ENCODE peak calls at places on chromosomes 6 and 20, in nine cellular contexts. C is neural progenitor cell, K is ovary, H is tibial nerve, V is mesendoderm, G is psoas muscle, N is vagina, R is heart left ventricle, P is kidney. W is an unnamed sample.

GRCh38 chr6:15663057-15663638 is 320 bp upstream of the DTNBP1 start:
- DNase-seq in C (no peak), K (peak; percentile 72), H (no peak), V (peak; percentile 78), G (no peak), N (no peak), R (no peak), P (no peak), W (no peak)

GRCh38 chr6:3211681-3212080 is 15.8 kb downstream of the TUBB2B start:
- DNase-seq in C (no peak), K (no peak), H (no peak), V (peak; percentile 67), G (no peak), N (no peak), R (no peak), P (no peak), W (no peak)

GRCh38 chr6:126804255-126805064 is 314.0 kb upstream of the RSPO3 start:
- DNase-seq in C (peak; percentile 59), K (no peak), H (no peak), V (peak; percentile 68), G (no peak), N (no peak), R (no peak), P (no peak), W (no peak)

GRCh38 chr6:160767647-160768019 is 65.6 kb downstream of the PLG start:
- DNase-seq in C (no peak), K (no peak), H (no peak), V (no peak), G (no peak), N (no peak), R (no peak), P (no peak), W (no peak)

GRCh38 chr20:32806356-32806755 is 13.4 kb upstream of the MAPRE1 start:
- DNase-seq in C (no peak), K (no peak), H (no peak), V (no peak), G (no peak), N (no peak), R (no peak), P (no peak), W (no peak)

GRCh38 chr6:21049572-21049971 is 515.3 kb downstream of the CDKAL1 start:
- DNase-seq in C (no peak), K (no peak), H (no peak), V (no peak), G (no peak), N (no peak), R (no peak), P (no peak), W (no peak)

GRCh38 chr6:75802366-75802765 is 53.3 kb downstream of the MYO6 start:
- DNase-seq in C (no peak), K (no peak), H (no peak), V (no peak), G (no peak), N (no peak), R (no peak), P (no peak), W (peak; percentile 36)

GRCh38 chr6:41061196-41061726 is 8.3 kb downstream of the APOBEC2 start:
- DNase-seq in C (no peak), K (no peak), H (no peak), V (no peak), G (no peak), N (no peak), R (no peak), P (no peak), W (no peak)

DNA sequence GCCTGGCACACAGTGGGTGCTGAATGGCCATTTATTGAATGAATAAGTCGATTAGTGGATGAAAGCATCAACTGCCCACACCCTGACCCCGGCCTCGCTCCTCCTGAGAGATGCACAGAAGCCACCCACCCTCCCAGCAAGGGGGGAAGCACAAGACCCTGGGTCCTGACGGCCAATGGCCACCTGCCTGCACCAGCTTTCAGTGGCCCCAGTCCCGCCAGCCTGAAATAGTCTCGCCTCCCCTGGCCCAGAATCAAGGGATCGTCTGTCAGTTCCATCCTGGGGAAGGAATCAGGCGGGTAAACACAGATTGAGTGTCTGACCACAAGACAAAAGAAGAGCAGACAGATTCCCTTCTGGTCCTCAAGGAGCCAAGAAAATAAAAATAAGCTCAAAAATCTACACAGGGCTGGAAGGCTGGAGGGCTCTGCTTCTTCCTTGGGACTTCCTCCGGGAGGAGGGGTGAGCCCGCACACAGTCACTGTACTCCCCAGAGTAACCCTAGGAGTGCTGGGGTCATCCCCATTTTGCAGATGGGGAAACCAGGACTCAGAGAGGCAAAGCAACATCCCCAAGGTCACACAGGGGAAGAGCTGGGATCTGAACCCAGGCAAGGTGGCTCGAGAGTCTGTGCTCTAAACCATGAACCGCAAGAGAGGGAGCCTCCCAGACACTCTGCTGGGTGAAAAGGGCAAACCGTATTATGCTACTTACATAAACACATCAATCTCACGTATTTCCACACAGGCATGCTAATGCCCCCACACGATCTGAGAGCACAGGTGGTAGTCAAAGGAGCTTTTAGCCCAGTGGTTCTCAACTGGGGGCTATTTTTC is 7.8 kb downstream of the PREX1 start:
- DNase-seq in C (no peak), K (no peak), H (no peak), V (no peak), G (no peak), N (no peak), R (no peak), P (no peak), W (no peak)
- H3K4me1 ChIP-seq in C (peaks cover 18% of the 10 kb centered on the region), K (peaks cover 3% of the 10 kb centered on the region), H (no peaks in the 10 kb centered on the region), V (peaks cover 5% of the 10 kb centered on the region), G (no peaks in the 10 kb centered on the region), N (peaks cover 4% of the 10 kb centered on the region), R (peaks cover 100% of the 10 kb centered on the region), P (no peaks in the 10 kb centered on the region), W (no peaks in the 10 kb centered on the region)

DNA sequence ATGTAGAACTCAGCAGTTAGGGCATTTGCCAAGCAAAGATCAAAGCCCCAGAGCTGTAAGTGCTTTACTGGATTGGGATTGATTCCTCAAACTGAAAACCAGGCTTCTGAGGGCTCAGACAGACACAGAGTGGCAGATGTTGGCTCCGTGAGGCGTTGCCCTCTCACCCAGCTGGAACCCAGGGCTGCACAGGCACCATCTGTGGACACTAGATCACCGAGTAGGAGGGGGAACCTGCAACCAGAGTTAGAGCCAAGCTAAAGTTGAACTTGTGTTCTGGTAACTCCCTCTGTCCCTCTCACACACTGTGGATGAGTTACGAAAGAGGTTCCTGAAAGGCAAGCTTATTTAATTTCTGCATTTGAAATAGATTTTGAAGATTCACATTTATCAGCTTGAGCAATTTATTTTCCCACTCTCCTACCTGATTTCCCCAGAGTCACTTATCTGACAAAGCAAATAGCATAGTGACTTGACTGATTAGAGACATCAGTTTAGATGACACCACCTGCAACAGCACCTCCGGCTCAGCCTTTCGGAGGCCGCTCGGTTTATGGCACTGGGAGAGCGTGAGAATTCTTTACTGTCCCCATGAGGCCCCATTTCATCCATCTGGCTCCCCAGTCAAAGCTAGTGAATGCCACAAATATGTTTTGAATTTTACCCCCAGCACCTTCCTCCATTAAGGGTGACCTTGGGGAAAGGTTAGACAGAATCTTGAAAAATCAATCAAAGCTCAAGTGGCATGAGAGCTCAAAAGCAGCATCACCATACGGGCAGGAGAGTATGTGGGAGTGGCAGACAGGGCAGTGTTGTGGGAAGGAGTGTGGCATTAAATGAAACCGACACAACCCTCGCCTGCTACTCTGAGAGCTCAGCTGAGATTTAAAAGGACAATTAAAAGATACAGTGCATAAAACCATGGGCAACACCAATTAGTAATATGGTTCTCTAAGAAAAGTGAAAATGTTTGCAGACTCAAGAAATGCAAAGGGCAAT is 48.5 kb downstream of the RPF2 start:
- DNase-seq in C (no peak), K (peak; percentile 36), H (no peak), V (no peak), G (peak; percentile 81), N (no peak), R (peak; percentile 72), P (no peak), W (no peak)
- H3K4me1 ChIP-seq in C (peaks cover 12% of the 10 kb centered on the region), K (no peaks in the 10 kb centered on the region), H (no peaks in the 10 kb centered on the region), V (no peaks in the 10 kb centered on the region), G (peaks cover 32% of the 10 kb centered on the region), N (peaks cover 9% of the 10 kb centered on the region), R (peaks cover 9% of the 10 kb centered on the region), P (no peaks in the 10 kb centered on the region), W (peaks cover 2% of the 10 kb centered on the region)

GRCh38 chr20:47346172-47346571 is 10.3 kb downstream of the ZMYND8 start:
- DNase-seq in C (no peak), K (no peak), H (no peak), V (no peak), G (no peak), N (no peak), R (no peak), P (no peak), W (no peak)

GRCh38 chr20:47349365-47350180 is 6.9 kb downstream of the ZMYND8 start:
- DNase-seq in C (peak; percentile 54), K (no peak), H (no peak), V (peak; percentile 65), G (no peak), N (no peak), R (no peak), P (no peak), W (no peak)

GRCh38 chr20:47348539-47349142 is 7.9 kb downstream of the ZMYND8 start:
- DNase-seq in C (peak; percentile 82), K (no peak), H (no peak), V (peak; percentile 87), G (no peak), N (no peak), R (no peak), P (no peak), W (no peak)

GRCh38 chr20:47350181-47350550 is 6.3 kb downstream of the ZMYND8 start:
- DNase-seq in C (no peak), K (no peak), H (no peak), V (no peak), G (no peak), N (no peak), R (no peak), P (no peak), W (no peak)

DNA sequence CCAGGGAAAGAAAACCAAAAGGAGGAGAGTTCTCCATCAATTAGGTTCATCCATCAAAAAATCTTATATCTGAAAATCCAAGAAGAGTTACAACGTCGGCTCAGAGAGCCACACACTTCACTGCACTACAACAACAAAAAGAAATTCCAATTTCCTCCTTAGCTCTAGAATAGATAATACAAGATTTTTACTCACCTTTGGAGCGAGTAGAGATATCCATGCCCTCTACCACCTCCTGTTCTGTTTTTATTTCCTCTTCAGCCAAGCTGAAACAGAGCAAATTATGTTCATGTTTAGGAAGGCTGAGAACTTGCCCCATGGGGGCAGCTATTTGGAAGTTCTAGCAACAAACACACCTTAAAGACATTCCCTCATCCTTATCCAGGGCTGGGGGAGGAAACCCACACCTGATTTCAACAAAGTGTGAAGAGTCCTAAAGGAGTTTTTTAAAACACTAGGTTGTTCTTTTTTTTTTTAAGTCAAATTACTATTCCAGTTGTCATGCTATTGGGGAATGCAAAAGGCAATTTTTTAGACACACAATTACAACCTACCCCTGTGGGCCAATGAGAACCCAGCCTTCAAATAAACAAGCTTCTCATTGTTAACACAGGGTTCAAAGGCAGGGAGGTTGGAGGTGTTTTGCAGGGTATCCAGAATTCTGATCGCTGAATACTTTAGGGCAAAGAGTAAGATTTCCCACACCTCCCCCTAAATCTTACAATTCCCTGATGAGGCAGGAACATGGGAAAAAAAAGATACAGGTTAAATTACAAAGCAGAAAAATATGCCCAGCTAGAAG is 8.6 kb downstream of the ZMYND8 start:
- DNase-seq in C (no peak), K (no peak), H (no peak), V (no peak), G (no peak), N (no peak), R (no peak), P (no peak), W (no peak)
- H3K4me1 ChIP-seq in C (peaks cover 77% of the 10 kb centered on the region), K (peaks cover 24% of the 10 kb centered on the region), H (peaks cover 5% of the 10 kb centered on the region), V (peaks cover 46% of the 10 kb centered on the region), G (peaks cover 70% of the 10 kb centered on the region), N (peaks cover 52% of the 10 kb centered on the region), R (peaks cover 67% of the 10 kb centered on the region), P (peaks cover 58% of the 10 kb centered on the region), W (peaks cover 14% of the 10 kb centered on the region)

DNA sequence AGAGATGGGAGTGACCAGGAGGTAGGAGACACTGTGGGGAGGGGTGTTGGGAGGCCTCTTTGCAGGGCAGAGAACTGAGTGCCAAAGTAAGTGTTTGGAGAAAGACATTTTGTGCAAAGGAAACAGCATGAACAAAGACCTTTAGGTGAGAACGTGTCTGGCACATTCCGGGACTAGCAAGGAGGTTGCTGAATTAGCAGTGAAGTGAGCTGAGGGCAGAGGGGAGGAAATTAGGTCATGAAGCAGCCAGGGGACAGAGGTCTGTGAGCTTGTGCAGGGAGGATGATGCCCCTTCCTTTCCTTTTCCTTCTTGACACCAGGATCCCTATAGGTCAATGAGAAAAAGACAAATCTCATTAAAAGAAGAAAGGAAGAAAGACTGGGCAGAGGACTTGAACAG is 21.4 kb upstream of the AHCY start:
- DNase-seq in C (peak; percentile 49), K (no peak), H (no peak), V (peak; percentile 83), G (no peak), N (no peak), R (no peak), P (no peak), W (no peak)
- H3K4me1 ChIP-seq in C (peaks cover 6% of the 10 kb centered on the region), K (no peaks in the 10 kb centered on the region), H (no peaks in the 10 kb centered on the region), V (peaks cover 19% of the 10 kb centered on the region), G (no peaks in the 10 kb centered on the region), N (no peaks in the 10 kb centered on the region), R (no peaks in the 10 kb centered on the region), P (no peaks in the 10 kb centered on the region), W (no peaks in the 10 kb centered on the region)

W was measured in lung.